ENCODE peak calls at places on chromosomes 11 and 22, in ten cellular contexts. I is lower leg skin, J is PC-3, Z is PC-9, H is sigmoid colon, C is uterus, G is AG04450, R is pancreas, F is HFF-Myc, E is lung. S is an unnamed sample.

GRCh38 chr22:21832291-21833290 is 34.9 kb downstream of the MAPK1 start:
- DNase-seq in I (no peak), J (no peak), Z (no peak), H (no peak), C (no peak), G (no peak), R (no peak), F (no peak), E (no peak), S (no peak)

GRCh38 chr11:396948-397548 is 3.0 kb downstream of the PKP3 start:
- DNase-seq in I (no peak), J (no peak), Z (no peak), H (peak; percentile 82), C (peak; percentile 68), G (no peak), R (no peak), F (no peak), E (no peak), S (peak; percentile 26)

GRCh38 chr11:30488304-30488998 is 97.7 kb downstream of the MPPED2 start:
- DNase-seq in I (no peak), J (peak; percentile 39), Z (no peak), H (no peak), C (no peak), G (peak; percentile 67), R (peak; percentile 67), F (no peak), E (peak; percentile 58), S (peak; percentile 34)

GRCh38 chr22:50723991-50724390 is 14.0 kb upstream of the ACR start:
- DNase-seq in I (no peak), J (no peak), Z (no peak), H (no peak), C (no peak), G (no peak), R (no peak), F (no peak), E (no peak), S (no peak)

GRCh38 chr22:17954200-17954859 is 70.0 kb downstream of the MICAL3 start:
- DNase-seq in I (no peak), J (no peak), Z (no peak), H (peak; percentile 28), C (no peak), G (no peak), R (no peak), F (no peak), E (no peak), S (no peak)

GRCh38 chr11:76665921-76666351 is 4.6 kb downstream of the LRRC32 start:
- DNase-seq in I (no peak), J (no peak), Z (no peak), H (peak; percentile 54), C (peak; percentile 19), G (no peak), R (no peak), F (no peak), E (no peak), S (no peak)

GRCh38 chr11:66020618-66021357 is 5.5 kb downstream of the CATSPER1 start:
- DNase-seq in I (no peak), J (peak; percentile 93), Z (peak; percentile 86), H (no peak), C (no peak), G (no peak), R (no peak), F (no peak), E (peak; percentile 44), S (no peak)

GRCh38 chr11:33474866-33475265 is 217.7 kb downstream of the HIPK3 start:
- DNase-seq in I (no peak), J (no peak), Z (no peak), H (no peak), C (no peak), G (no peak), R (no peak), F (no peak), E (no peak), S (no peak)

GRCh38 chr11:73004088-73004487 is 138.0 kb downstream of the FCHSD2 start:
- DNase-seq in I (no peak), J (no peak), Z (no peak), H (no peak), C (no peak), G (no peak), R (no peak), F (no peak), E (no peak), S (no peak)

GRCh38 chr11:35364101-35364780 is 55.1 kb downstream of the SLC1A2 start:
- DNase-seq in I (peak; percentile 81), J (peak; percentile 87), Z (peak; percentile 89), H (peak; percentile 94), C (peak; percentile 80), G (no peak), R (peak; percentile 68), F (peak; percentile 85), E (peak; percentile 74), S (peak; percentile 85)

GRCh38 chr11:111512296-111513239 is at the start of gene BTG4:
- DNase-seq in I (no peak), J (no peak), Z (no peak), H (peak; percentile 51), C (no peak), G (no peak), R (peak; percentile 11), F (no peak), E (no peak), S (no peak)
- H3K4me3 ChIP-seq in I (no peak within 1 kb of the TSS), J (no peak within 1 kb of the TSS), Z (peak within 1 kb of the TSS; percentile 70), H (peak within 1 kb of the TSS; percentile 11), C (peak within 1 kb of the TSS; percentile 15), G (peak within 1 kb of the TSS; percentile 47), R (peak within 1 kb of the TSS; percentile 19), F (peak within 1 kb of the TSS; percentile 30), E (peak within 1 kb of the TSS; percentile 41), S (peak within 1 kb of the TSS; percentile 39)

GRCh38 chr11:27717377-27717776 is 17.1 kb upstream of the BDNF start:
- DNase-seq in I (no peak), J (peak; percentile 50), Z (no peak), H (no peak), C (no peak), G (no peak), R (no peak), F (no peak), E (no peak), S (no peak)

GRCh38 chr11:27717801-27718229 is 17.6 kb upstream of the BDNF start:
- DNase-seq in I (no peak), J (no peak), Z (no peak), H (no peak), C (no peak), G (no peak), R (no peak), F (no peak), E (no peak), S (no peak)

GRCh38 chr11:27716216-27716615 is 16.0 kb upstream of the BDNF start:
- DNase-seq in I (no peak), J (no peak), Z (no peak), H (no peak), C (no peak), G (no peak), R (no peak), F (no peak), E (no peak), S (no peak)

GRCh38 chr11:27718346-27718852 is 18.1 kb upstream of the BDNF start:
- DNase-seq in I (no peak), J (peak; percentile 79), Z (peak; percentile 55), H (peak; percentile 69), C (no peak), G (peak; percentile 93), R (no peak), F (no peak), E (no peak), S (no peak)

DNA sequence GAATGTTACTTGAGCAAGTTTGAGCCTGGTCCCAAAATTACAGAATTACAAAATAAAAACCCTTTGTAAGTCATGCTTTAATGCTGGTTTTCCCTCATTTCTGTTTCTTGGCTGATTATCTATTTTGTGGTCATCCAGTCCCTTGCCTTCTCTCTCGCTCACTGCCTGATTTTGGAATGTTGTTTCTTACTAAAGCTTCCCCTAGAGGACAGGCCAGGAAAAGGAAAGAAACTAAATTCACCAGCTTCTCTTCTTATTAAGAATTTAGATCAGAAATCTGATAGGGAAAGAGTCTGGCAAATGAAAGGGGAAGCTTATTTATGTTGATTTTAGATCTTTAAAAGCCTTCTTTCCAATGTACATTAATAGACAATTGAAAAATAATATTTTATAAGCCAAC is 16.6 kb upstream of the BDNF start:
- DNase-seq in I (no peak), J (peak; percentile 44), Z (no peak), H (no peak), C (no peak), G (no peak), R (no peak), F (no peak), E (no peak), S (no peak)
- TF ChIP-seq CTCF in I (no peak), J (peak; percentile 13), Z (no peak), H (no peak), C (no peak), G (peak; percentile 50), R (no peak), F (peak; percentile 22), E (no peak), S (peak; percentile 48)

GRCh38 chr22:37230673-37231405 is 13.2 kb downstream of the RAC2 start:
- DNase-seq in I (no peak), J (no peak), Z (no peak), H (no peak), C (no peak), G (no peak), R (no peak), F (no peak), E (no peak), S (no peak)
- H3K4me3 ChIP-seq in I (no peak overlapping the region), J (no peak overlapping the region), Z (no peak overlapping the region), H (no peak overlapping the region), C (no peak overlapping the region), G (no peak overlapping the region), R (no peak overlapping the region), F (no peak overlapping the region), E (no peak overlapping the region), S (no peak overlapping the region)

GRCh38 chr22:48577014-48577690 is 1250.5 kb downstream of the BRD1 start:
- DNase-seq in I (no peak), J (no peak), Z (no peak), H (no peak), C (no peak), G (no peak), R (no peak), F (no peak), E (no peak), S (no peak)

GRCh38 chr22:48574776-48575566 is 1252.7 kb downstream of the BRD1 start:
- DNase-seq in I (no peak), J (no peak), Z (no peak), H (no peak), C (peak; percentile 31), G (no peak), R (peak; percentile 58), F (no peak), E (peak; percentile 34), S (no peak)

GRCh38 chr22:48575567-48576332 is 1251.9 kb downstream of the BRD1 start:
- DNase-seq in I (no peak), J (no peak), Z (no peak), H (no peak), C (no peak), G (no peak), R (no peak), F (no peak), E (no peak), S (no peak)

GRCh38 chr22:48577691-48578090 is 1250.0 kb downstream of the BRD1 start:
- DNase-seq in I (no peak), J (no peak), Z (no peak), H (no peak), C (no peak), G (no peak), R (no peak), F (no peak), E (no peak), S (no peak)

GRCh38 chr22:48576333-48577013 is 1251.2 kb downstream of the BRD1 start:
- DNase-seq in I (no peak), J (no peak), Z (no peak), H (no peak), C (no peak), G (no peak), R (no peak), F (no peak), E (no peak), S (no peak)
- TF ChIP-seq CTCF in I (no peak), J (peak; percentile 15), Z (no peak), H (no peak), C (peak; percentile 44), G (no peak), R (peak; percentile 26), F (peak; percentile 12), E (no peak), S (peak; percentile 42)

S was measured in astrocyte of the cerebellum.